ENCODE peak calls at places on chromosomes 12 and 14, in seven cellular contexts. C is H1, I is SK-N-SH, K is K562, R is GM12878, U is HepG2, F is HCT116. T is an unnamed sample.

GRCh38 chr12:132600048-132601032 is 10.0 kb downstream of the LRCOL1 start:
- DNase-seq in C (no peak), I (peak), K (peak), R (no peak), U (peak), F (peak), T (peak)

GRCh38 chr14:65962952-65963351 is 523.2 kb upstream of the CCDC196 start:
- DNase-seq in C (no peak), I (no peak), K (no peak), R (no peak), U (no peak), F (no peak), T (no peak)

GRCh38 chr12:30537228-30537627 is 158.4 kb downstream of the IPO8 start:
- DNase-seq in C (no peak), I (no peak), K (no peak), R (no peak), U (no peak), F (no peak), T (no peak)

GRCh38 chr12:6063379-6063735 is 61.1 kb downstream of the VWF start:
- DNase-seq in C (no peak), I (no peak), K (no peak), R (no peak), U (no peak), F (no peak), T (no peak)

GRCh38 chr12:5905757-5906156 is 39.3 kb downstream of the ANO2 start:
- DNase-seq in C (no peak), I (no peak), K (no peak), R (no peak), U (no peak), F (no peak), T (no peak)

GRCh38 chr14:24321212-24321975 is 10.1 kb downstream of the LTB4R start:
- DNase-seq in C (no peak), I (no peak), K (no peak), R (no peak), U (no peak), F (no peak), T (no peak)

GRCh38 chr14:99540196-99541032 is 59.2 kb downstream of the CCNK start:
- DNase-seq in C (no peak), I (peak), K (no peak), R (no peak), U (no peak), F (no peak), T (no peak)

GRCh38 chr12:41274643-41275042 is 86.5 kb downstream of the PDZRN4 start:
- DNase-seq in C (no peak), I (no peak), K (no peak), R (no peak), U (no peak), F (no peak), T (no peak)

GRCh38 chr12:63904653-63905052 is 60.2 kb downstream of the SRGAP1 start:
- DNase-seq in C (no peak), I (no peak), K (no peak), R (no peak), U (no peak), F (no peak), T (no peak)

GRCh38 chr14:97848351-97848980 is 1051.3 kb downstream of the VRK1 start:
- DNase-seq in C (no peak), I (no peak), K (no peak), R (no peak), U (no peak), F (no peak), T (no peak)

GRCh38 chr14:63857467-63858030 is 4.7 kb downstream of the SYNE2 start:
- DNase-seq in C (no peak), I (no peak), K (no peak), R (no peak), U (no peak), F (no peak), T (no peak)

GRCh38 chr12:22821985-22822384 is 197.0 kb downstream of the ETNK1 start:
- DNase-seq in C (no peak), I (no peak), K (no peak), R (no peak), U (peak), F (no peak), T (no peak)

GRCh38 chr12:111775205-111776193 is 8.8 kb downstream of the ALDH2 start:
- DNase-seq in C (no peak), I (peak), K (peak), R (peak), U (peak), F (no peak), T (peak)

GRCh38 chr14:91009501-91010152 is 50.8 kb downstream of the RPS6KA5 start:
- DNase-seq in C (no peak), I (no peak), K (no peak), R (peak), U (no peak), F (no peak), T (no peak)

GRCh38 chr14:54175298-54175942 is 218.8 kb upstream of the BMP4 start:
- DNase-seq in C (peak), I (peak), K (peak), R (peak), U (peak), F (peak), T (peak)

GRCh38 chr12:57985685-57986084 is 44.3 kb downstream of the ATP23 start:
- DNase-seq in C (no peak), I (no peak), K (no peak), R (no peak), U (no peak), F (no peak), T (no peak)

GRCh38 chr14:36941783-36942521 is 230.5 kb downstream of the SLC25A21 start:
- DNase-seq in C (peak), I (peak), K (peak), R (no peak), U (peak), F (peak), T (peak)

GRCh38 chr14:36940476-36940875 is 231.9 kb downstream of the SLC25A21 start:
- DNase-seq in C (no peak), I (no peak), K (no peak), R (no peak), U (no peak), F (no peak), T (no peak)

GRCh38 chr14:36944307-36945010 is 227.9 kb downstream of the SLC25A21 start:
- DNase-seq in C (no peak), I (no peak), K (no peak), R (no peak), U (no peak), F (no peak), T (no peak)

GRCh38 chr14:36939265-36939664 is 233.1 kb downstream of the SLC25A21 start:
- DNase-seq in C (no peak), I (no peak), K (no peak), R (no peak), U (no peak), F (no peak), T (no peak)

GRCh38 chr14:36942522-36943245 is 229.7 kb downstream of the SLC25A21 start:
- DNase-seq in C (no peak), I (no peak), K (no peak), R (no peak), U (no peak), F (no peak), T (no peak)
- TF ChIP-seq JUND in C (no peak), I (no peak), K (no peak), R (no peak), U (no peak), F (no peak), T (no peak)

DNA sequence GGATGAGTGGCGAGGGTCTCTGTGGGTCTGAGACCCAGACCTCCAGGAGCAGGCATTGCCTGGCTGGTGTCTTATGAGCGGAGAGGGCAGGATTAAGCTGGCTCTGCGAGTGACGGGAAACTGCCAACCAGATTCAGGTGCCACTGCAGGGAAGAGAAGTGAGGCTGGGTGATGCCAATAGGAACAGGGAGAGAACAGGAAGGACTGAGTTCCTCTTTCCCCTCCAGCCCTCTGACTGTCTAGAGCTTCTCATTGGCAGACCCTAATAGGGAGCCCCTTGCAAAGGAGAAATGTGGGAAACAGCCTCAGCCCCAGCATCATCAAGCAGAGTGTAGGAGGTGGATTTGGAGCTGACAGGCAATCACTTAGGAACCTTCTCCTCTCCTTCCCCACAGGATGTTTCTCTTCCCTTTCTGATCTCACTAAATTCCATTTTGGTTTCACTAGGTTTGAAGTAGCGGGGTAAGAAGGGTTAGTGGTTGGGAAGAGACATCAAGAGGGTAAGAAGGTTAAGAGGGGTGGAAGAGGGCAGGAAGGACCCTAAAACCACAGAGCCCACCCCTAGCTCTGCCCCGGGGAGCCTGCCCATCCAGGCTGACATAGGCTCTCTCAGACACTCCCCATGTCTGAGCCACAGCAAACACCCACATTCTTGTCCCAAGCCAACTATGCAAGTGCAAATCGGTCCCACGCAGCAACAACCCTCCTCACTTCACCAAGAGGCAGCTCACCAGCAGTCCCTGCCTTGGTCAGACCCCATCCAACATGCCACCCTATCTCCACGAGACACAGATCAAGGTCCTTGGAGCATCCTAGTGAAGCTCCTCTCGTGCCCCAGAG is 111.1 kb downstream of the STAB2 start:
- DNase-seq in C (no peak), I (no peak), K (no peak), R (no peak), U (no peak), F (no peak), T (no peak)
- TF ChIP-seq JUND in C (no peak), I (no peak), K (no peak), R (no peak), U (no peak), F (no peak), T (no peak)

GRCh38 chr12:62725781-62726180 is 209.2 kb downstream of the PPM1H start:
- DNase-seq in C (no peak), I (no peak), K (no peak), R (no peak), U (no peak), F (no peak), T (no peak)
- TF ChIP-seq JUND in C (no peak), I (no peak), K (no peak), R (no peak), U (no peak), F (no peak), T (no peak)

GRCh38 chr12:72271741-72272661 is at the start of gene TRHDE:
- DNase-seq in C (no peak), I (peak), K (no peak), R (no peak), U (no peak), F (no peak), T (no peak)
- TF ChIP-seq JUND in C (no peak), I (no peak), K (no peak), R (no peak), U (no peak), F (no peak), T (no peak)

DNA sequence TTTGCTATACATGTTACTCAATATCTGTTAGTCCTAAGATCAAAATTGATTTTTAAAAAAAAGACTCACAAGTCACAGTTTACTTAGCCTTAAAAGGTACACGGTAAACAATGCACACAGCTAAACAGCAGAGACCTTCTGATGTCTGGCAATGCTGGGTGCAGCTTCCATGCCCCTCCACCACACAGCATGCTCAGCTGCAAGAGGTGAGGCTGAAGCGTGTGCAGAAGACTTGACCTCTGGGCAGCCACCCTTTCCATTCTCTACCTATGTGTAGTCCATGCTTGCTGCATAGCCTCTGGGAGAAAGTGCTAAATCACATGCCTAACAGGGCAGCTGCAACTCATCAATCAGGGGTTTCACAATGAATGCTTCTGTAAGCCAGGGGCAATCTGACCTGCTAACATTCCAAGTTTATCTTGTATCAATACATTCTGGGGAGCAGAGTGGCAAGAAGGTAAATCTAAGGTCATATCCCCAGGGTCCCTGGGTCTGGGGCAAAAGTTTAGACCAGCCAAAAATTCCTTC is 44.5 kb upstream of the AMN1 start:
- DNase-seq in C (no peak), I (peak), K (no peak), R (no peak), U (peak), F (no peak), T (no peak)
- TF ChIP-seq JUND in C (no peak), I (no peak), K (no peak), R (no peak), U (no peak), F (no peak), T (peak)

GRCh38 chr12:52278931-52279682 is 4.7 kb downstream of the KRT86 start:
- DNase-seq in C (peak), I (peak), K (peak), R (no peak), U (peak), F (peak), T (peak)
- TF ChIP-seq JUND in C (no peak), I (no peak), K (no peak), R (no peak), U (peak), F (no peak), T (no peak)

DNA sequence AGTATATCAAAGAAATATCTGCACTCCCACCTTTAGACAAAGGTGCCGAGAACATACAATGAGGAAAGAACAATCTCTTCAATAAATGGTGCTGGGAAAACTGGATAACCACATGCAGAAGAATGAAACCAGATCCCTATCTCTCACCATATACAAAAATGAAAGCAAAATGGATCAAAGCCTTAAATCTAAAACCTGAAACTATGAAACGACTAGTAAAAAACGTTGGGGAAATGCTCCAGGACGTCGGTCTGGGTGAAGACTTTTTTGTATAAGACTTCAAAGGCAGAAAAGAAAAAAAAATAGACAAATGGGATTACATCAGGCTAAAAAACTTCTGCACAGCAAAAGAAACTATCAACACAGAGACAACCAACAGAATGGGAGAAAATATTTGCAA is 83.8 kb downstream of the PPM1A start:
- DNase-seq in C (no peak), I (no peak), K (no peak), R (no peak), U (no peak), F (no peak), T (no peak)
- TF ChIP-seq JUND in C (no peak), I (no peak), K (no peak), R (no peak), U (no peak), F (no peak), T (no peak)

DNA sequence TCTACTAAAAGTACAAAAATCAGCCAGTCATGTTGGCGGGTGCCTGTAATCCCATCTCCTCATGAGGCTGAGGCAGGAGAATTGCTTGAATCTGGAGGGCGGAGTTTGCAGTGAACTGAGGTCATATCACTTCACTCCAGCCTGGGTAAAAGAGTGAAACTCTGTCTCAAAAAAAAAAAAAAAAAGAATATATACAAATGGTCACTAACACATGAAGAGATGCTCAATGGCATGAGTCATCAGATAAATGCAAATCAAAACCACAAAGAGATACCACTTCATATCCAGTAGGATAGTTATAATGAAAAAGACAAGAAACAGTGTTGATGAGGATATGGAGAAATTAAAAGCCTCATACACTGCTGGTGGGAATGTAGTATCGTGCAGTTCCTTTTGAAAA is 33.6 kb upstream of the METAP2 start:
- DNase-seq in C (no peak), I (no peak), K (no peak), R (no peak), U (no peak), F (no peak), T (no peak)
- TF ChIP-seq JUND in C (no peak), I (no peak), K (no peak), R (no peak), U (no peak), F (no peak), T (no peak)

GRCh38 chr12:123530683-123531082 is 2.8 kb downstream of the RILPL1 start:
- DNase-seq in C (no peak), I (no peak), K (no peak), R (no peak), U (no peak), F (no peak), T (no peak)

GRCh38 chr12:123531091-123531490 is 2.4 kb downstream of the RILPL1 start:
- DNase-seq in C (no peak), I (no peak), K (no peak), R (no peak), U (no peak), F (no peak), T (no peak)

GRCh38 chr12:123532808-123533649 is 490 bp downstream of the RILPL1 start:
- DNase-seq in C (no peak), I (no peak), K (peak), R (no peak), U (peak), F (no peak), T (peak)

GRCh38 chr12:123532021-123532420 is 1.5 kb downstream of the RILPL1 start:
- DNase-seq in C (no peak), I (no peak), K (no peak), R (peak), U (no peak), F (no peak), T (no peak)

GRCh38 chr12:123533672-123534643 is at the start of gene RILPL1:
- DNase-seq in C (no peak), I (peak), K (peak), R (no peak), U (peak), F (no peak), T (peak)
- TF ChIP-seq JUND in C (no peak), I (no peak), K (no peak), R (no peak), U (no peak), F (no peak), T (no peak)

T was measured in T47D.